ENCODE peak calls at places on chromosomes 11 and 22, in four cellular contexts. One of them, this sample, is unnamed.

GRCh38 chr11:10805741-10806140 is 3.0 kb downstream of the EIF4G2 start:
- DNase-seq in HepG2: no peak
- DNase-seq in WTC11: no peak
- DNase-seq in K562: no peak
- DNase-seq in this sample: no peak

GRCh38 chr22:42939451-42939881 is 75.5 kb downstream of the PACSIN2 start:
- DNase-seq in HepG2: no peak
- DNase-seq in WTC11: no peak
- DNase-seq in K562: no peak
- DNase-seq in this sample: no peak

GRCh38 chr11:80958414-80958813 is 1517.6 kb upstream of the TENM4 start:
- DNase-seq in HepG2: no peak
- DNase-seq in WTC11: no peak
- DNase-seq in K562: no peak
- DNase-seq in this sample: no peak

GRCh38 chr11:134001596-134001995 is 44.8 kb upstream of the IGSF9B start:
- DNase-seq in HepG2: no peak
- DNase-seq in WTC11: no peak
- DNase-seq in K562: no peak
- DNase-seq in this sample: no peak

GRCh38 chr11:101912823-101913284 is 2.0 kb upstream of the CEP126 start:
- DNase-seq in HepG2: peak; percentile 45
- DNase-seq in WTC11: no peak
- DNase-seq in K562: no peak
- DNase-seq in this sample: no peak

GRCh38 chr11:115498354-115498753 is 5.9 kb downstream of the CADM1 start:
- DNase-seq in HepG2: no peak
- DNase-seq in WTC11: no peak
- DNase-seq in K562: no peak
- DNase-seq in this sample: no peak

GRCh38 chr11:102111787-102112653 is 1.8 kb downstream of the YAP1 start:
- DNase-seq in HepG2: peak; percentile 97
- DNase-seq in WTC11: no peak
- DNase-seq in K562: no peak
- DNase-seq in this sample: no peak

GRCh38 chr11:128589998-128590397 is 2.6 kb upstream of the ETS1 start:
- DNase-seq in HepG2: no peak
- DNase-seq in WTC11: no peak
- DNase-seq in K562: no peak
- DNase-seq in this sample: no peak

GRCh38 chr22:22167791-22168189 is 76.8 kb upstream of the VPREB1 start:
- DNase-seq in HepG2: no peak
- DNase-seq in WTC11: no peak
- DNase-seq in K562: peak; percentile 15
- DNase-seq in this sample: peak; percentile 79

GRCh38 chr22:21628386-21629261 is 1.2 kb downstream of the YDJC start:
- DNase-seq in HepG2: no peak
- DNase-seq in WTC11: no peak
- DNase-seq in K562: peak; percentile 90
- DNase-seq in this sample: no peak

GRCh38 chr22:36182871-36183270 is 18.7 kb downstream of the APOL4 start:
- DNase-seq in HepG2: no peak
- DNase-seq in WTC11: no peak
- DNase-seq in K562: no peak
- DNase-seq in this sample: no peak

GRCh38 chr11:84901986-84902385 is 725.2 kb downstream of the DLG2 start:
- DNase-seq in HepG2: no peak
- DNase-seq in WTC11: no peak
- DNase-seq in K562: no peak
- DNase-seq in this sample: no peak

GRCh38 chr11:31770011-31770410 is 41.1 kb downstream of the PAX6 start:
- DNase-seq in HepG2: no peak
- DNase-seq in WTC11: no peak
- DNase-seq in K562: no peak
- DNase-seq in this sample: no peak

GRCh38 chr11:110645253-110645652 is 67.0 kb downstream of the ARHGAP20 start:
- DNase-seq in HepG2: no peak
- DNase-seq in WTC11: no peak
- DNase-seq in K562: no peak
- DNase-seq in this sample: no peak

GRCh38 chr11:69368119-69368880 is 74.3 kb downstream of the MYEOV start:
- DNase-seq in HepG2: no peak
- DNase-seq in WTC11: no peak
- DNase-seq in K562: no peak
- DNase-seq in this sample: no peak

GRCh38 chr11:133946541-133947297 is 10.0 kb downstream of the IGSF9B start:
- DNase-seq in HepG2: no peak
- DNase-seq in WTC11: peak; percentile 43
- DNase-seq in K562: no peak
- DNase-seq in this sample: no peak

GRCh38 chr11:101428918-101429317 is 154.9 kb downstream of the TRPC6 start:
- DNase-seq in HepG2: peak; percentile 7
- DNase-seq in WTC11: no peak
- DNase-seq in K562: no peak
- DNase-seq in this sample: no peak

GRCh38 chr11:81658722-81659121 is 1074.9 kb downstream of the FAM181B start:
- DNase-seq in HepG2: peak; percentile 20
- DNase-seq in WTC11: peak; percentile 31
- DNase-seq in K562: no peak
- DNase-seq in this sample: no peak

GRCh38 chr11:704799-705645 is 1.0 kb upstream of the EPS8L2 start:
- DNase-seq in HepG2: peak; percentile 93
- DNase-seq in WTC11: no peak
- DNase-seq in K562: no peak
- DNase-seq in this sample: no peak

GRCh38 chr11:104897891-104898684 is at the start of gene CASP12:
- DNase-seq in HepG2: no peak
- DNase-seq in WTC11: no peak
- DNase-seq in K562: no peak
- DNase-seq in this sample: no peak

GRCh38 chr11:25066706-25067105 is 569.9 kb downstream of the LUZP2 start:
- DNase-seq in HepG2: no peak
- DNase-seq in WTC11: no peak
- DNase-seq in K562: no peak
- DNase-seq in this sample: no peak

GRCh38 chr11:107468596-107468995 is 11.0 kb upstream of the CWF19L2 start:
- DNase-seq in HepG2: no peak
- DNase-seq in WTC11: no peak
- DNase-seq in K562: peak; percentile 41
- DNase-seq in this sample: no peak

GRCh38 chr22:49406047-49406650 is 421.5 kb downstream of the BRD1 start:
- DNase-seq in HepG2: no peak
- DNase-seq in WTC11: no peak
- DNase-seq in K562: no peak
- DNase-seq in this sample: no peak

GRCh38 chr11:298406-299065 is 790 bp downstream of the IFITM5 start:
- DNase-seq in HepG2: no peak
- DNase-seq in WTC11: peak; percentile 24
- DNase-seq in K562: no peak
- DNase-seq in this sample: no peak

GRCh38 chr11:124115782-124116616 is 749 bp downstream of the VWA5A start:
- DNase-seq in HepG2: no peak
- DNase-seq in WTC11: peak; percentile 39
- DNase-seq in K562: no peak
- DNase-seq in this sample: no peak
- TF ChIP-seq ETV6 in HepG2: no peak
- TF ChIP-seq ETV6 in WTC11: no peak
- TF ChIP-seq ETV6 in K562: no peak
- TF ChIP-seq ETV6 in this sample: no peak

DNA sequence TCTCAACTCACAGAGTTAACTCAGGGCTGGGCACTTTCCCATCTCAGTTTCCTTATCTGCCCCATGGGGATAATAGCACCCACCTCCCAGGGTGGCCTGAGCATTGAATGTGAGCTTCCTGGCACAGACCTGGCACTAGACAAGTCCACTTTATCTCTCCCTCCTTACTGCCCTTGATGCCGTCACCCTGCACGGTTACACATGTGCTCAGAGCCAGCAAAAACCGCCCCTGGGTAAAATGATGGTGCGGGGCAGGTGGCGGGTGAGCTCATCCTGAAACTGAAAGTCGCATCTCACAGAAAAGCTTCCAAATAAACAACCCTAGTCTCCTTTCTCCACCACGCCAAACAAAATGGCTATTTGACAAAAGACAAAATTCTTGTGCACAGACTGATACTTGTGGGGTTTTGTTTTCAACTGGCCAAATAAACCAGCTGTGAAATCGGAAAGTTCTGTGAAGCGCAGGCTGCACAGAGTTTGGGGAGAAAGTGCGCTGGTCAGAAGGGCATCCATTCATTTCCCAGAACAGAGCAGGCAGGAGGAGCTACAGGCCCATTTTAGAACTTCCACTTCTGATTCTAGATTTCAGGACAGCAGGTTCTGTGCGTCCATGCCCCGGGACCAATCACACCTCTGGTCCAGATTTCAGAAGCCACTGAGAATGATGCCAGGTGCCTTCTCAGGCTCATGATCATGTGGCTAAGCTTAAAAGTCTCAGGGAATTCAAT is 138.1 kb downstream of the SHANK2 start:
- DNase-seq in HepG2: no peak
- DNase-seq in WTC11: no peak
- DNase-seq in K562: no peak
- DNase-seq in this sample: no peak
- TF ChIP-seq ETV6 in HepG2: no peak
- TF ChIP-seq ETV6 in WTC11: no peak
- TF ChIP-seq ETV6 in K562: no peak
- TF ChIP-seq ETV6 in this sample: no peak

GRCh38 chr22:46763051-46763705 is 728 bp downstream of the TBC1D22A start:
- DNase-seq in HepG2: no peak
- DNase-seq in WTC11: no peak
- DNase-seq in K562: peak; percentile 39
- DNase-seq in this sample: no peak

GRCh38 chr22:46758867-46759290 is 3.6 kb upstream of the TBC1D22A start:
- DNase-seq in HepG2: peak; percentile 91
- DNase-seq in WTC11: peak; percentile 70
- DNase-seq in K562: peak; percentile 70
- DNase-seq in this sample: no peak

GRCh38 chr22:46762238-46763050 is at the start of gene TBC1D22A:
- DNase-seq in HepG2: peak; percentile 89
- DNase-seq in WTC11: peak; percentile 94
- DNase-seq in K562: peak; percentile 94
- DNase-seq in this sample: no peak

GRCh38 chr22:46761539-46762237 is 762 bp upstream of the TBC1D22A start:
- DNase-seq in HepG2: no peak
- DNase-seq in WTC11: no peak
- DNase-seq in K562: peak; percentile 24
- DNase-seq in this sample: no peak

GRCh38 chr22:46761017-46761416 is 1.4 kb upstream of the TBC1D22A start:
- DNase-seq in HepG2: no peak
- DNase-seq in WTC11: no peak
- DNase-seq in K562: no peak
- DNase-seq in this sample: no peak
- TF ChIP-seq ETV6 in HepG2: no peak
- TF ChIP-seq ETV6 in WTC11: no peak
- TF ChIP-seq ETV6 in K562: no peak
- TF ChIP-seq ETV6 in this sample: no peak

GRCh38 chr11:36234825-36235224 is 54.4 kb downstream of the COMMD9 start:
- DNase-seq in HepG2: no peak
- DNase-seq in WTC11: no peak
- DNase-seq in K562: no peak
- DNase-seq in this sample: no peak

GRCh38 chr11:36229091-36229490 is 60.1 kb downstream of the COMMD9 start:
- DNase-seq in HepG2: no peak
- DNase-seq in WTC11: no peak
- DNase-seq in K562: no peak
- DNase-seq in this sample: no peak

GRCh38 chr11:36228689-36229088 is 60.5 kb downstream of the COMMD9 start:
- DNase-seq in HepG2: no peak
- DNase-seq in WTC11: no peak
- DNase-seq in K562: no peak
- DNase-seq in this sample: no peak

GRCh38 chr11:36233226-36233625 is 56.0 kb downstream of the COMMD9 start:
- DNase-seq in HepG2: no peak
- DNase-seq in WTC11: no peak
- DNase-seq in K562: no peak
- DNase-seq in this sample: no peak

DNA sequence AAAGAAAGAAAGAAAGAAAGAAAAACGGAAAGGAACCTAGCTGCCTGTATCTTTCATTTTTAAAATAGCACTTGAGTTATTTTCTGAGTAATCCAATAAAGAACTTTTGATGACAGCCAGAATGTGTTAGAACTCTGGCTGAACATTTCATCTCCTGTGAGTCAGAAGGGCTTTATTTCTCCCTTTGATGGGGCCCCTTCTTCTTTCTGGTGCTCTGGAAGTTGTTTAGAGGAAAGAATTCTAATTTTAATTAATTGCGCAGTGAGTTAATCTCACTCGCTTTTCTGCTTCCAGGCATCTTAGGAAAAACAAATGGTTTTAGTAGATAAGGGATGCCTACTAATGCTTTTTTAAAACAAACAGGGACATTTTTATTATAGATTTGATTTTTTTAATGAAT is 57.9 kb downstream of the COMMD9 start:
- DNase-seq in HepG2: no peak
- DNase-seq in WTC11: no peak
- DNase-seq in K562: no peak
- DNase-seq in this sample: no peak
- TF ChIP-seq ETV6 in HepG2: no peak
- TF ChIP-seq ETV6 in WTC11: no peak
- TF ChIP-seq ETV6 in K562: no peak
- TF ChIP-seq ETV6 in this sample: no peak

GRCh38 chr11:95788921-95789505 is 569 bp downstream of the FAM76B start:
- DNase-seq in HepG2: peak; percentile 30
- DNase-seq in WTC11: peak; percentile 44
- DNase-seq in K562: peak; percentile 40
- DNase-seq in this sample: no peak
- TF ChIP-seq ETV6 in HepG2: no peak
- TF ChIP-seq ETV6 in WTC11: no peak
- TF ChIP-seq ETV6 in K562: no peak
- TF ChIP-seq ETV6 in this sample: no peak

GRCh38 chr11:14725150-14725549 is 81.5 kb downstream of the PDE3B start:
- DNase-seq in HepG2: no peak
- DNase-seq in WTC11: no peak
- DNase-seq in K562: no peak
- DNase-seq in this sample: no peak

GRCh38 chr11:14722507-14722906 is 78.9 kb downstream of the PDE3B start:
- DNase-seq in HepG2: no peak
- DNase-seq in WTC11: no peak
- DNase-seq in K562: no peak
- DNase-seq in this sample: no peak

GRCh38 chr11:14727215-14727614 is 83.6 kb downstream of the PDE3B start:
- DNase-seq in HepG2: no peak
- DNase-seq in WTC11: no peak
- DNase-seq in K562: no peak
- DNase-seq in this sample: no peak
- TF ChIP-seq ETV6 in HepG2: no peak
- TF ChIP-seq ETV6 in WTC11: no peak
- TF ChIP-seq ETV6 in K562: no peak
- TF ChIP-seq ETV6 in this sample: no peak

This sample was measured in GM12878.